ENCODE peak calls at places on chromosomes 12 and 14, in seven cellular contexts. One of them, this sample, is unnamed.

GRCh38 chr14:37045340-37046061 is 126.9 kb downstream of the SLC25A21 start:
- DNase-seq in transverse colon: no peak
- DNase-seq in endothelial cell: no peak
- DNase-seq in A549: no peak
- DNase-seq in WTC11: no peak
- DNase-seq in pancreas: no peak
- DNase-seq in AG09319: no peak
- DNase-seq in this sample: no peak

GRCh38 chr14:73829526-73830431 is 21.9 kb upstream of the PTGR2 start:
- DNase-seq in transverse colon: no peak
- DNase-seq in endothelial cell: no peak
- DNase-seq in A549: no peak
- DNase-seq in WTC11: no peak
- DNase-seq in pancreas: no peak
- DNase-seq in AG09319: peak; percentile 64
- DNase-seq in this sample: peak; percentile 50

GRCh38 chr14:75968461-75968860 is 13.3 kb downstream of the TGFB3 start:
- DNase-seq in transverse colon: no peak
- DNase-seq in endothelial cell: no peak
- DNase-seq in A549: no peak
- DNase-seq in WTC11: no peak
- DNase-seq in pancreas: no peak
- DNase-seq in AG09319: no peak
- DNase-seq in this sample: no peak

GRCh38 chr12:124551268-124552144 is 15.9 kb downstream of the NCOR2 start:
- DNase-seq in transverse colon: peak; percentile 42
- DNase-seq in endothelial cell: peak; percentile 42
- DNase-seq in A549: no peak
- DNase-seq in WTC11: peak; percentile 69
- DNase-seq in pancreas: peak; percentile 59
- DNase-seq in AG09319: no peak
- DNase-seq in this sample: no peak

GRCh38 chr12:90280564-90281058 is 572.0 kb upstream of the ATP2B1 start:
- DNase-seq in transverse colon: no peak
- DNase-seq in endothelial cell: no peak
- DNase-seq in A549: no peak
- DNase-seq in WTC11: no peak
- DNase-seq in pancreas: no peak
- DNase-seq in AG09319: no peak
- DNase-seq in this sample: no peak

GRCh38 chr14:74401504-74402241 is 24.3 kb downstream of the SYNDIG1L start:
- DNase-seq in transverse colon: peak; percentile 62
- DNase-seq in endothelial cell: peak; percentile 37
- DNase-seq in A549: no peak
- DNase-seq in WTC11: peak; percentile 70
- DNase-seq in pancreas: no peak
- DNase-seq in AG09319: no peak
- DNase-seq in this sample: peak; percentile 30

GRCh38 chr12:68403711-68404110 is 71.5 kb upstream of the MDM1 start:
- DNase-seq in transverse colon: no peak
- DNase-seq in endothelial cell: no peak
- DNase-seq in A549: no peak
- DNase-seq in WTC11: no peak
- DNase-seq in pancreas: no peak
- DNase-seq in AG09319: no peak
- DNase-seq in this sample: no peak

GRCh38 chr12:120332523-120332922 is 4.9 kb upstream of the PLA2G1B start:
- DNase-seq in transverse colon: no peak
- DNase-seq in endothelial cell: no peak
- DNase-seq in A549: no peak
- DNase-seq in WTC11: no peak
- DNase-seq in pancreas: peak; percentile 87
- DNase-seq in AG09319: no peak
- DNase-seq in this sample: no peak

GRCh38 chr12:72203764-72204335 is 68.3 kb upstream of the TRHDE start:
- DNase-seq in transverse colon: no peak
- DNase-seq in endothelial cell: no peak
- DNase-seq in A549: no peak
- DNase-seq in WTC11: no peak
- DNase-seq in pancreas: no peak
- DNase-seq in AG09319: no peak
- DNase-seq in this sample: no peak

GRCh38 chr12:133106253-133106652 is 23.8 kb downstream of the ZNF891 start:
- DNase-seq in transverse colon: no peak
- DNase-seq in endothelial cell: no peak
- DNase-seq in A549: no peak
- DNase-seq in WTC11: no peak
- DNase-seq in pancreas: no peak
- DNase-seq in AG09319: no peak
- DNase-seq in this sample: no peak

GRCh38 chr12:49647827-49648721 is 24.7 kb downstream of the PRPF40B start:
- DNase-seq in transverse colon: no peak
- DNase-seq in endothelial cell: no peak
- DNase-seq in A549: no peak
- DNase-seq in WTC11: no peak
- DNase-seq in pancreas: no peak
- DNase-seq in AG09319: no peak
- DNase-seq in this sample: no peak

GRCh38 chr12:119258149-119258548 is 76.4 kb upstream of the CCDC60 start:
- DNase-seq in transverse colon: no peak
- DNase-seq in endothelial cell: peak; percentile 54
- DNase-seq in A549: no peak
- DNase-seq in WTC11: no peak
- DNase-seq in pancreas: no peak
- DNase-seq in AG09319: no peak
- DNase-seq in this sample: no peak

GRCh38 chr12:93524386-93525133 is 47.9 kb upstream of the SOCS2 start:
- DNase-seq in transverse colon: no peak
- DNase-seq in endothelial cell: no peak
- DNase-seq in A549: no peak
- DNase-seq in WTC11: no peak
- DNase-seq in pancreas: no peak
- DNase-seq in AG09319: no peak
- DNase-seq in this sample: no peak

GRCh38 chr12:123140675-123141614 is 9.9 kb downstream of the PITPNM2 start:
- DNase-seq in transverse colon: no peak
- DNase-seq in endothelial cell: no peak
- DNase-seq in A549: no peak
- DNase-seq in WTC11: no peak
- DNase-seq in pancreas: no peak
- DNase-seq in AG09319: no peak
- DNase-seq in this sample: no peak

GRCh38 chr12:130281157-130281799 is 56.4 kb upstream of the PIWIL1 start:
- DNase-seq in transverse colon: peak; percentile 15
- DNase-seq in endothelial cell: no peak
- DNase-seq in A549: peak; percentile 25
- DNase-seq in WTC11: peak; percentile 68
- DNase-seq in pancreas: no peak
- DNase-seq in AG09319: no peak
- DNase-seq in this sample: no peak

GRCh38 chr14:74302160-74302628 is 540 bp downstream of the ABCD4 start:
- DNase-seq in transverse colon: no peak
- DNase-seq in endothelial cell: no peak
- DNase-seq in A549: peak; percentile 71
- DNase-seq in WTC11: no peak
- DNase-seq in pancreas: no peak
- DNase-seq in AG09319: peak; percentile 12
- DNase-seq in this sample: peak; percentile 15

GRCh38 chr14:89701079-89702043 is 253.2 kb downstream of the EFCAB11 start:
- DNase-seq in transverse colon: peak; percentile 92
- DNase-seq in endothelial cell: peak; percentile 83
- DNase-seq in A549: peak; percentile 59
- DNase-seq in WTC11: peak; percentile 93
- DNase-seq in pancreas: peak; percentile 92
- DNase-seq in AG09319: peak; percentile 29
- DNase-seq in this sample: peak; percentile 80

GRCh38 chr14:61197416-61197815 is 83.7 kb downstream of the TMEM30B start:
- DNase-seq in transverse colon: no peak
- DNase-seq in endothelial cell: no peak
- DNase-seq in A549: no peak
- DNase-seq in WTC11: no peak
- DNase-seq in pancreas: no peak
- DNase-seq in AG09319: no peak
- DNase-seq in this sample: no peak

GRCh38 chr14:61598980-61599379 is 96.3 kb upstream of the HIF1A start:
- DNase-seq in transverse colon: no peak
- DNase-seq in endothelial cell: no peak
- DNase-seq in A549: no peak
- DNase-seq in WTC11: no peak
- DNase-seq in pancreas: no peak
- DNase-seq in AG09319: no peak
- DNase-seq in this sample: no peak

GRCh38 chr12:124687695-124688301 is 120.4 kb upstream of the NCOR2 start:
- DNase-seq in transverse colon: no peak
- DNase-seq in endothelial cell: no peak
- DNase-seq in A549: no peak
- DNase-seq in WTC11: no peak
- DNase-seq in pancreas: no peak
- DNase-seq in AG09319: no peak
- DNase-seq in this sample: no peak

GRCh38 chr14:97719043-97719442 is 921.9 kb downstream of the VRK1 start:
- DNase-seq in transverse colon: no peak
- DNase-seq in endothelial cell: no peak
- DNase-seq in A549: no peak
- DNase-seq in WTC11: no peak
- DNase-seq in pancreas: no peak
- DNase-seq in AG09319: no peak
- DNase-seq in this sample: no peak

GRCh38 chr14:60093088-60093487 is 1.4 kb downstream of the PCNX4 start:
- DNase-seq in transverse colon: no peak
- DNase-seq in endothelial cell: no peak
- DNase-seq in A549: no peak
- DNase-seq in WTC11: no peak
- DNase-seq in pancreas: no peak
- DNase-seq in AG09319: no peak
- DNase-seq in this sample: no peak

DNA sequence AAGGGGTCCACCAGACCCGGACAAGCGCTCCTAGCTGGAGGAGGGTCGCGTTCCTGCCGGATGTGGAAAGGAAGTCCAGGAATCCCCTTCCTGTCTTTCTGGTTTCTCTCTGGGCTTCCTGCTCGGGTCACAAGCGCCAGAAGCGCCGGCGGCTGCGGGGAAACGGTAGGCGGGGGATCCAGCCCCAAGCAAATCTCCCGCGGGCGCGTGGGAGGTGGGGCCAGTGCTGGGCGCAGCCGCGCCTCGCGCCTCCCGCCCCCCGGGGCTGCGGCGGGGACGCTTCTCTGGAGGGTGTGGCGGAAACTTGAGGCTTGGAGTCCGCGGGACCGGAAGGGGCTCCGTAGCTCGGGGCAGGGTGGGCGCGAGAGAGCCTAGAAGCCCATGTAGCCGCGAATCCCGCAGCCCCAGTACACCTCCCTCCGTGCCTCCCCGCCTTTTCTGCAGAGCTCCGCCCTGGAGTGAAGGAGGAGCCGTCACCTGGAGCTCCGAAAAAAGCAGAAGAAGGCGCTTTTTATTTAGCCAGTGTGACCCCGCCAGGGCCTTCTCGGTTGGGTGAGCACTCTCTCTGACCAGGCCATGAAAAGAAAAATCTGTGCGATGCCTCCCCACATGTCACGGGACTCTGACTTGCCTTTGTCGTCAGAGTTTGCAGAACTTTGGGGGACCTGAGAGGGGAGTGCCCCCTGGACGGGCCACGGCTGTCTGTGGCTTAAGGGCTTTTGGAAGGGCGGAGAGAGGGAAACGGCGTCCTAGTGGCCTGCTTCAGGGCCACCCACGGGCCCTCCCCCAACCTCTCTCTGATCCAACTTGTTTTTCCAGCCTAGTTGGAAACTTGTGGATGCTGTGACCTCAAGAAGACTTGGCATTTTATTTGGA is 21.4 kb upstream of the CLEC2D start:
- DNase-seq in transverse colon: peak; percentile 88
- DNase-seq in endothelial cell: peak; percentile 76
- DNase-seq in A549: peak; percentile 83
- DNase-seq in WTC11: peak; percentile 78
- DNase-seq in pancreas: peak; percentile 76
- DNase-seq in AG09319: peak; percentile 44
- DNase-seq in this sample: peak; percentile 84
- TF ChIP-seq CTCF in transverse colon: no peak
- TF ChIP-seq CTCF in endothelial cell: no peak
- TF ChIP-seq CTCF in A549: no peak
- TF ChIP-seq CTCF in WTC11: no peak
- TF ChIP-seq CTCF in pancreas: no peak
- TF ChIP-seq CTCF in AG09319: no peak
- TF ChIP-seq CTCF in this sample: no peak

DNA sequence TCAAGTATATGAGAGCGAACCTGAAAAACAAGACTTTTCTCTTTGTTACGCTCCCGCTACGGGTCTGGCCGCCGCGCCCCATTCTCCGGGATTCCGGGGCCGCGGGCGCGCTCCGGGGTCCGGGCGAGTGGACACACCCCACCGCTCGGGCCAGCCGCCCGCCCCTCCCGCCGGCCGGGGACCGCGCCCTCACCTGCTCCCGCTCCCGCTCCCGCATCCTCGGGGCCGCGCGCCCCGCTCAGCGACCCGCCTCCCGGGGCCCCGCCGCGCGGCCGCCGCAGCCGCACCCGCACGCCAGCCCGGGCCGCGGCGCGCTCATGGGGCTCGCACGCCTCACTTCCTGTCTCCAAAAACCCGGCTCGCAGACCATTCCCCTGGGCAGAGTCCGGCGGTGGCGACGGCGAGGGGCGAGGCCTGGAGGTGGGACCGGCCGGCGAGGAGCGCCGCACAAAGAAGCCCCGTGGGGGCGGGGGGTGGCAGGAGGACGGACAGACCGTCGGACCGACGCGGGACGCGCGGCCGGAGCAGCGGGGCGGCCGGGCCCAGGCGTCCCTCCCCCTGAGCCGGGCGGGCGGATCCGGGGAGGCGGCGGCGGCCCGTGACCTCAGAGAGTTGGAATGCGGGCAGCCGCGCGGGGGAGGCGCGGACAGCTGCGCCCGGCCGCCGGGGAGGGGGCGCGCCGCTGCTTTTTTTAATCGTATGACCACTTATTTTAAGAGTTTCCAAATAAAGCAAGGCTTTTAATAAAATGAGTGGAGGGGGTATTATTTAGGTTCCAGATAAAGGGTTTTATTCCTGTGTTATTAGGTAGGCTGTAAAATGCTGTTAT is at the start of gene PTPN21:
- DNase-seq in transverse colon: peak; percentile 84
- DNase-seq in endothelial cell: peak; percentile 74
- DNase-seq in A549: peak; percentile 62
- DNase-seq in WTC11: peak; percentile 75
- DNase-seq in pancreas: peak; percentile 76
- DNase-seq in AG09319: no peak
- DNase-seq in this sample: peak; percentile 77
- TF ChIP-seq CTCF in transverse colon: no peak
- TF ChIP-seq CTCF in endothelial cell: no peak
- TF ChIP-seq CTCF in A549: no peak
- TF ChIP-seq CTCF in WTC11: no peak
- TF ChIP-seq CTCF in pancreas: no peak
- TF ChIP-seq CTCF in AG09319: no peak
- TF ChIP-seq CTCF in this sample: no peak

GRCh38 chr12:18296909-18297280 is 35.6 kb downstream of the PIK3C2G start:
- DNase-seq in transverse colon: no peak
- DNase-seq in endothelial cell: no peak
- DNase-seq in A549: no peak
- DNase-seq in WTC11: no peak
- DNase-seq in pancreas: no peak
- DNase-seq in AG09319: no peak
- DNase-seq in this sample: no peak
- TF ChIP-seq CTCF in transverse colon: no peak
- TF ChIP-seq CTCF in endothelial cell: no peak
- TF ChIP-seq CTCF in A549: no peak
- TF ChIP-seq CTCF in WTC11: no peak
- TF ChIP-seq CTCF in pancreas: no peak
- TF ChIP-seq CTCF in AG09319: no peak
- TF ChIP-seq CTCF in this sample: no peak

GRCh38 chr12:96829354-96829753 is 77.7 kb upstream of the NEDD1 start:
- DNase-seq in transverse colon: no peak
- DNase-seq in endothelial cell: no peak
- DNase-seq in A549: no peak
- DNase-seq in WTC11: no peak
- DNase-seq in pancreas: no peak
- DNase-seq in AG09319: no peak
- DNase-seq in this sample: no peak
- TF ChIP-seq CTCF in transverse colon: no peak
- TF ChIP-seq CTCF in endothelial cell: no peak
- TF ChIP-seq CTCF in A549: no peak
- TF ChIP-seq CTCF in WTC11: no peak
- TF ChIP-seq CTCF in pancreas: no peak
- TF ChIP-seq CTCF in AG09319: no peak
- TF ChIP-seq CTCF in this sample: no peak